ENCODE peak calls at places on chromosome 9, in four cellular contexts. R is SK-MEL-5, U is GM04503, Z is RWPE1. V is an unnamed sample.

GRCh38 chr9:16257604-16258003 is 612.9 kb downstream of the BNC2 start:
- DNase-seq in R (peak; percentile 32), U (no peak), Z (peak; percentile 27), V (peak; percentile 23)

GRCh38 chr9:15612962-15613361 is 60.1 kb downstream of the CCDC171 start:
- DNase-seq in R (no peak), Z (no peak), U (no peak), V (no peak)

GRCh38 chr9:111959468-111959941 is 62.9 kb downstream of the UGCG start:
- DNase-seq in Z (peak; percentile 94), R (no peak), U (peak; percentile 98), V (peak; percentile 47)

GRCh38 chr9:16000826-16001225 is 448.0 kb downstream of the CCDC171 start:
- DNase-seq in U (no peak), R (no peak), Z (no peak), V (no peak)

GRCh38 chr9:37437010-37437409 is 14.5 kb downstream of the GRHPR start:
- DNase-seq in R (no peak), Z (no peak), U (no peak), V (no peak)

GRCh38 chr9:30048396-30048795 is 2336.0 kb upstream of the ACO1 start:
- DNase-seq in U (no peak), R (no peak), Z (no peak), V (no peak)

GRCh38 chr9:115717711-115718173 is 435.8 kb upstream of the PAPPA start:
- DNase-seq in Z (no peak), U (peak; percentile 73), R (no peak), V (peak; percentile 5)

GRCh38 chr9:79952401-79952800 is 380.6 kb downstream of the TLE4 start:
- DNase-seq in U (peak; percentile 3), Z (no peak), R (no peak), V (no peak)

GRCh38 chr9:36443581-36443980 is 43.5 kb upstream of the RNF38 start:
- DNase-seq in Z (peak; percentile 34), R (no peak), U (no peak), V (no peak)

GRCh38 chr9:92292338-92293074 is 991 bp downstream of the IARS1 start:
- DNase-seq in R (no peak), U (no peak), Z (peak; percentile 44), V (no peak)

GRCh38 chr9:121577201-121577600 is 74.2 kb upstream of the DAB2IP start:
- DNase-seq in R (no peak), U (no peak), Z (no peak), V (no peak)

GRCh38 chr9:125296843-125297372 is 35.3 kb downstream of the GAPVD1 start:
- DNase-seq in Z (no peak), R (no peak), U (no peak), V (no peak)

GRCh38 chr9:69121155-69122085 is 52.7 kb upstream of the TJP2 start:
- DNase-seq in R (no peak), U (no peak), Z (peak; percentile 54), V (peak; percentile 69)

GRCh38 chr9:123091459-123091858 is 58.0 kb downstream of the GPR21 start:
- DNase-seq in R (peak; percentile 19), U (no peak), Z (no peak), V (no peak)

GRCh38 chr9:123753011-123753410 is 176.9 kb downstream of the DENND1A start:
- DNase-seq in Z (no peak), U (no peak), R (no peak), V (no peak)

GRCh38 chr9:127447416-127448111 is 3.6 kb downstream of the RPL12 start:
- DNase-seq in U (no peak), Z (no peak), R (peak; percentile 17), V (no peak)

GRCh38 chr9:122264360-122265264 is at the start of the genes MRRF and RBM18:
- DNase-seq in R (peak; percentile 89), U (peak; percentile 49), Z (peak; percentile 96), V (peak; percentile 94)

GRCh38 chr9:5843450-5844249 is 10.7 kb upstream of the ERMP1 start:
- DNase-seq in U (no peak), Z (no peak), R (no peak), V (no peak)

GRCh38 chr9:97518909-97519307 is 17.4 kb downstream of the TMOD1 start:
- DNase-seq in R (no peak), U (peak; percentile 48), Z (peak; percentile 71), V (peak; percentile 68)

GRCh38 chr9:70257991-70258691 is 637 bp upstream of the SMC5 start:
- DNase-seq in Z (peak; percentile 67), R (no peak), U (peak; percentile 12), V (peak; percentile 27)

GRCh38 chr9:70902705-70903131 is 218.7 kb downstream of the TRPM3 start:
- DNase-seq in U (peak; percentile 95), R (peak; percentile 95), Z (peak; percentile 78), V (peak; percentile 52)

GRCh38 chr9:12783767-12784460 is 9.1 kb downstream of the LURAP1L start:
- DNase-seq in R (no peak), Z (no peak), U (no peak), V (no peak)

GRCh38 chr9:112174223-112174964 is 703 bp downstream of the SUSD1 start:
- DNase-seq in Z (peak; percentile 74), R (no peak), U (peak; percentile 12), V (peak; percentile 87)

GRCh38 chr9:138068601-138069035 is 191.0 kb downstream of the CACNA1B start:
- DNase-seq in Z (no peak), R (no peak), U (no peak), V (no peak)

GRCh38 chr9:20693068-20693467 is 9.0 kb downstream of the FOCAD start:
- DNase-seq in U (peak; percentile 21), Z (no peak), R (no peak), V (no peak)

GRCh38 chr9:132168347-132168746 is 6.5 kb downstream of the NTNG2 start:
- DNase-seq in R (no peak), U (no peak), Z (no peak), V (no peak)

GRCh38 chr9:82152181-82152580 is 163.6 kb downstream of the SPATA31D1 start:
- DNase-seq in Z (no peak), U (no peak), R (no peak), V (no peak)

GRCh38 chr9:127735530-127736176 is 559 bp upstream of the TOR2A start:
- DNase-seq in Z (no peak), U (no peak), R (no peak), V (no peak)

GRCh38 chr9:128192601-128193371 is 1.4 kb upstream of the CIZ1 start:
- DNase-seq in R (peak; percentile 29), Z (peak; percentile 94), U (peak; percentile 73), V (peak; percentile 89)

GRCh38 chr9:81519816-81520215 is 169.5 kb downstream of the TLE1 start:
- DNase-seq in R (no peak), U (no peak), Z (no peak), V (no peak)

V was measured in AG08396.